ENCODE peak calls at places on chromosome 17, in four cellular contexts. One of them, this sample, is unnamed.

GRCh38 chr17:31486351-31487062 is 95.0 kb downstream of the RAB11FIP4 start:
- DNase-seq in mesenchymal stem cell: no peak
- DNase-seq in H1: no peak
- DNase-seq in H9: no peak
- DNase-seq in this sample: no peak

GRCh38 chr17:74768069-74768762 is 7.9 kb downstream of the NAT9 start:
- DNase-seq in H9: no peak
- DNase-seq in H1: no peak
- DNase-seq in mesenchymal stem cell: no peak
- DNase-seq in this sample: no peak

GRCh38 chr17:7885357-7886226 is 3.0 kb upstream of the CHD3 start:
- DNase-seq in H9: peak; percentile 58
- DNase-seq in H1: no peak
- DNase-seq in mesenchymal stem cell: peak; percentile 64
- DNase-seq in this sample: peak; percentile 70

GRCh38 chr17:50283246-50283645 is 9.0 kb downstream of the TMEM92 start:
- DNase-seq in mesenchymal stem cell: no peak
- DNase-seq in H9: no peak
- DNase-seq in H1: no peak
- DNase-seq in this sample: no peak

GRCh38 chr17:804541-805435 is 22.6 kb downstream of the MRM3 start:
- DNase-seq in H1: no peak
- DNase-seq in H9: no peak
- DNase-seq in mesenchymal stem cell: no peak
- DNase-seq in this sample: no peak

GRCh38 chr17:31492880-31493655 is 101.6 kb downstream of the RAB11FIP4 start:
- DNase-seq in mesenchymal stem cell: no peak
- DNase-seq in H1: no peak
- DNase-seq in H9: no peak
- DNase-seq in this sample: no peak

GRCh38 chr17:45428954-45429337 is 3.7 kb downstream of the ARHGAP27 start:
- DNase-seq in mesenchymal stem cell: no peak
- DNase-seq in H1: no peak
- DNase-seq in H9: no peak
- DNase-seq in this sample: no peak

GRCh38 chr17:19343256-19343630 is 19.3 kb downstream of the B9D1 start:
- DNase-seq in H1: no peak
- DNase-seq in H9: no peak
- DNase-seq in mesenchymal stem cell: no peak
- DNase-seq in this sample: no peak

GRCh38 chr17:32192379-32192778 is 50.1 kb downstream of the RHOT1 start:
- DNase-seq in H1: no peak
- DNase-seq in mesenchymal stem cell: no peak
- DNase-seq in H9: no peak
- DNase-seq in this sample: no peak

GRCh38 chr17:78019367-78019975 is 61.0 kb downstream of the TNRC6C start:
- DNase-seq in H1: no peak
- DNase-seq in mesenchymal stem cell: peak; percentile 50
- DNase-seq in H9: no peak
- DNase-seq in this sample: no peak

GRCh38 chr17:78144736-78145641 is 1.2 kb upstream of the C17orf99 start:
- DNase-seq in H9: no peak
- DNase-seq in mesenchymal stem cell: no peak
- DNase-seq in H1: no peak
- DNase-seq in this sample: no peak

GRCh38 chr17:492015-492399 is 139.4 kb upstream of the RPH3AL start:
- DNase-seq in mesenchymal stem cell: no peak
- DNase-seq in H1: no peak
- DNase-seq in H9: no peak
- DNase-seq in this sample: no peak

GRCh38 chr17:27554152-27554551 is 76.8 kb upstream of the LGALS9 start:
- DNase-seq in H1: no peak
- DNase-seq in mesenchymal stem cell: no peak
- DNase-seq in H9: no peak
- DNase-seq in this sample: no peak

GRCh38 chr17:14198013-14198412 is 38.6 kb downstream of the CDRT15 start:
- DNase-seq in H1: no peak
- DNase-seq in H9: peak; percentile 50
- DNase-seq in mesenchymal stem cell: peak; percentile 37
- DNase-seq in this sample: no peak

GRCh38 chr17:72565758-72566157 is 444.9 kb downstream of the SOX9 start:
- DNase-seq in H1: no peak
- DNase-seq in H9: no peak
- DNase-seq in mesenchymal stem cell: no peak
- DNase-seq in this sample: no peak

GRCh38 chr17:12545877-12546513 is 119.7 kb upstream of the MYOCD start:
- DNase-seq in H9: peak; percentile 77
- DNase-seq in H1: peak; percentile 27
- DNase-seq in mesenchymal stem cell: peak; percentile 66
- DNase-seq in this sample: peak; percentile 51

GRCh38 chr17:6327007-6327406 is 107.9 kb downstream of the AIPL1 start:
- DNase-seq in mesenchymal stem cell: no peak
- DNase-seq in H1: no peak
- DNase-seq in H9: peak; percentile 76
- DNase-seq in this sample: no peak

GRCh38 chr17:46877466-46877865 is 26.1 kb downstream of the WNT9B start:
- DNase-seq in H1: no peak
- DNase-seq in mesenchymal stem cell: no peak
- DNase-seq in H9: no peak
- DNase-seq in this sample: no peak

GRCh38 chr17:67680445-67681224 is 37.1 kb upstream of the NOL11 start:
- DNase-seq in mesenchymal stem cell: no peak
- DNase-seq in H9: no peak
- DNase-seq in H1: no peak
- DNase-seq in this sample: no peak

GRCh38 chr17:56121661-56122060 is 31.6 kb upstream of the ANKFN1 start:
- DNase-seq in H1: no peak
- DNase-seq in mesenchymal stem cell: no peak
- DNase-seq in H9: no peak
- DNase-seq in this sample: no peak

GRCh38 chr17:83053021-83053778 is 26.2 kb upstream of the METRNL start:
- DNase-seq in H9: peak; percentile 49
- DNase-seq in mesenchymal stem cell: peak; percentile 14
- DNase-seq in H1: no peak
- DNase-seq in this sample: no peak

GRCh38 chr17:4110152-4110551 is 32.7 kb downstream of the ZZEF1 start:
- DNase-seq in H1: no peak
- DNase-seq in mesenchymal stem cell: peak; percentile 46
- DNase-seq in H9: no peak
- DNase-seq in this sample: no peak
- H3K14ac ChIP-seq in H1: no peak overlapping the region
- H3K14ac ChIP-seq in mesenchymal stem cell: no peak overlapping the region
- H3K14ac ChIP-seq in H9: no peak overlapping the region
- H3K14ac ChIP-seq in this sample: no peak overlapping the region

DNA sequence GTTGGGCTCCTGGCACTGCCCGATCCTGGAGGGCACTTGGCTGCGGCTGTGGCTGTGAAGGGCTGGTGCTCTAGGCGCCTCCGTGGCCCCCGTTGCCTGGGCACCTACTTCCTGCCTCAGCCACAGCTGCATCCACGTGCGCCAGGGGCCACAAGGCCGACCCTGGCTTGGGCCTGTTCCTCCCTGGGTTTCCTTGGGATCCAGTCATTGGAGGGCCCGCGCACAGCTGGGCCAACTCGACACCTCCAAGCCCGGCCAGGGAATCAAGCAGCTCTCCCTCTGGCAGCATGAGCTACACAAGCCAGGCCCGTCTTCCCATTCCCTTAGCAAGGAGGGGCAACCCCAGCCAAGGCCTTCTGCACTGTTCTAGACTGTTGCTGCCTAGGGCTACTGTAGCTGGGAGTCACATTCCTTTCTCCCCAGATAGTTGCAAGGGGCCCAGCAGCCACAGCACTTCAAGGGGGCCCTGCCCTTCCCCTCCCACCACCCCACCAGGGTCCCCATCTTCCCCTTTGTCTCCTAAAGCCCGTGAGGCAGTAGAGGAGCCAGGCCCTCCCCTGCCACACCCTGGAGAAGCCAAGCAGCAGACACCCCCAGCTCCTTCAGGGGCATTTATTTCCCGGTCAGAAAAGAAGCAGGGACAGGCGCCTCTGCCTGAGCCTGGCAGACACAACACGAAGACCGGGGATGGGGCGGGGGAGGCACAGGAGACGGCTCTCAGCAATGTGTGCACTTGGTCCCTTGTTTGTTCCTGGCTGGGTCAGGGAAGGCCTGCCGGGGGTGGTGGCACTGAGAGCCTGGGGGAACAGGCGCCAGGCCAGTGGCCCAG is 3.8 kb downstream of the ARHGDIA start:
- DNase-seq in H1: no peak
- DNase-seq in mesenchymal stem cell: peak; percentile 75
- DNase-seq in H9: peak; percentile 84
- DNase-seq in this sample: no peak
- H4K91ac ChIP-seq in H1: no peak overlapping the region
- H4K91ac ChIP-seq in mesenchymal stem cell: peak overlapping the region; percentile 95
- H4K91ac ChIP-seq in H9: no peak overlapping the region
- H4K91ac ChIP-seq in this sample: no peak overlapping the region

GRCh38 chr17:17114592-17115225 is 72.5 kb downstream of the MPRIP start:
- DNase-seq in mesenchymal stem cell: no peak
- DNase-seq in H9: no peak
- DNase-seq in H1: no peak
- DNase-seq in this sample: no peak
- H3K14ac ChIP-seq in mesenchymal stem cell: no peak overlapping the region
- H3K14ac ChIP-seq in H9: no peak overlapping the region
- H3K14ac ChIP-seq in H1: no peak overlapping the region
- H3K14ac ChIP-seq in this sample: no peak overlapping the region

DNA sequence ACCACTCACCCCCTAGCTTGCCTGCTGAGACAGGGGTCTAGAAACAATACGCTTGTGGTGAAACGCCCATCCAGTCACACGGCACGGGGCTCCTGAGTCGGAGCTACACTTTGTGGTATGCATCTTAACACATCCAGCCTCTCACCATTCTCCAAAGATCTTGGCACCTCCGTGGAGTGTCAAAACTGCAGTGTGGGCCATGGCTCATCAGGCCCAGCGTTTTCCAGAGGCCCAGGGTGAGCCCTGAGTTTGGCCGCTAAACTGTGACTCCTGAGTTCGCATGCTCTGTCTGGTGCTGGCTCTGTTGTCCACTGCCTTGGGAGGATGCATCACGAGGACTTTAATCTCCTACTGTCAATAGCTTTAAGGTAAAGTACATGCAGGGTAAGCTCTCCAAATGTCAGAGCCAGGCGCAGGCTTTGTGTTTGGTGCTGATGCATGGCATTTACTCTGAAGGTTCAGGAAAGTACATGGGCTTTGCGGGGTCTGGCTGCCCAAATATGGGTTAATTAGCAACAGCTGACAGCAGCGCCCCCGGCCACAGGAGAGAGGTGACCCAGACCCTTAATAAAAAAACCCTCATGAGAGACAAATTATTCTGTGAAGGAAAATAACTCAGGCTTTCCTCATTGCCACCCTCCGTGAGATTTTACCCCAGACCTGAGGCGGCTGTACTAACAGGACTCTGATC is 118.4 kb downstream of the CCDC182 start:
- DNase-seq in H1: no peak
- DNase-seq in H9: no peak
- DNase-seq in mesenchymal stem cell: no peak
- DNase-seq in this sample: no peak
- H4K91ac ChIP-seq in H1: no peak overlapping the region
- H4K91ac ChIP-seq in H9: no peak overlapping the region
- H4K91ac ChIP-seq in mesenchymal stem cell: no peak overlapping the region
- H4K91ac ChIP-seq in this sample: no peak overlapping the region

GRCh38 chr17:69443138-69443537 is 28.6 kb downstream of the MAP2K6 start:
- DNase-seq in H1: no peak
- DNase-seq in mesenchymal stem cell: no peak
- DNase-seq in H9: no peak
- DNase-seq in this sample: no peak
- H3K14ac ChIP-seq in H1: no peak overlapping the region
- H3K14ac ChIP-seq in mesenchymal stem cell: no peak overlapping the region
- H3K14ac ChIP-seq in H9: no peak overlapping the region
- H3K14ac ChIP-seq in this sample: no peak overlapping the region

DNA sequence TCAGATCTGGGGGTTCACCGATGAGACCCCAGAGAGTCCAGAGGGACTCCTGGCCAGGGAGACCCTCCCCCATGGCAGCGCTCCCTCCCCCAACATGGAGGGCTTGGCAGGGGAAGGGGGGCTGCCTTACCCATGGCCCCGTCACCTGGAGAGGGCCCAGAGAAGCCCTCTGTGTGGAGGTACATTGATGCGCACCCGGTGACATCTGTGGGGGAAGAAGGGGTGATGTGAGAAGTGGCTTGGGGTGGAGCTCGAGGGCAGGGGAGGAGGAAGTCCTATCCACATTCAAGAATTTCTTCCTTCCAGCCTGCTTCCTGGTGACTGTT is 16.2 kb downstream of the ETV4 start:
- DNase-seq in mesenchymal stem cell: no peak
- DNase-seq in H9: no peak
- DNase-seq in H1: no peak
- DNase-seq in this sample: no peak
- H4K91ac ChIP-seq in mesenchymal stem cell: peak overlapping the region; percentile 99
- H4K91ac ChIP-seq in H9: peak overlapping the region; percentile 5
- H4K91ac ChIP-seq in H1: peak overlapping the region; percentile 46
- H4K91ac ChIP-seq in this sample: peak overlapping the region; percentile 17

DNA sequence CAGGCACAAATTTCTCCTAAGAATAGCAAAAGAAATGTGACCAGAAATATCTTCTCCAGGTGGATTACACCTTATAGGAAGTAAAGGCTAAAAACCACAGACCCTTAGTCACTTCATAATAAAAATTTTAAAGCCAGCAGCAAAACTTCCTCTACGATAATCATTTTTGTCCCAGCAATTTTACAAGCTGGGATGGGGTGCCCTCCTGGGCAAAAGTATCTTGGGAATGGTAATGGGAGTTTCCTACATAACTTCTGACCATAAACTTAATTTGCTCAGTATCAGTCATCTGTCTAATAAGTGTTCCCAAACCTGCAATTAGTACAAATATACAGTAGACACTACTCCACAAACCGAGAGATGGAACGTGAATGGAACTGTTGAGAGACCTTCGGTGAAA is 3.0 kb downstream of the PHF12 start:
- DNase-seq in mesenchymal stem cell: no peak
- DNase-seq in H1: no peak
- DNase-seq in H9: no peak
- DNase-seq in this sample: no peak
- H3K14ac ChIP-seq in mesenchymal stem cell: no peak overlapping the region
- H3K14ac ChIP-seq in H1: no peak overlapping the region
- H3K14ac ChIP-seq in H9: no peak overlapping the region
- H3K14ac ChIP-seq in this sample: no peak overlapping the region

GRCh38 chr17:52686140-52686539 is 527.6 kb upstream of the CA10 start:
- DNase-seq in H1: no peak
- DNase-seq in mesenchymal stem cell: no peak
- DNase-seq in H9: no peak
- DNase-seq in this sample: no peak

GRCh38 chr17:52678211-52678610 is 519.7 kb upstream of the CA10 start:
- DNase-seq in mesenchymal stem cell: no peak
- DNase-seq in H1: no peak
- DNase-seq in H9: no peak
- DNase-seq in this sample: no peak

GRCh38 chr17:52681486-52681885 is 523.0 kb upstream of the CA10 start:
- DNase-seq in H9: no peak
- DNase-seq in H1: no peak
- DNase-seq in mesenchymal stem cell: no peak
- DNase-seq in this sample: no peak
- H4K91ac ChIP-seq in H9: no peak overlapping the region
- H4K91ac ChIP-seq in H1: no peak overlapping the region
- H4K91ac ChIP-seq in mesenchymal stem cell: no peak overlapping the region
- H4K91ac ChIP-seq in this sample: no peak overlapping the region

GRCh38 chr17:71192039-71192555 is 928.7 kb upstream of the SOX9 start:
- DNase-seq in mesenchymal stem cell: no peak
- DNase-seq in H9: no peak
- DNase-seq in H1: no peak
- DNase-seq in this sample: no peak
- H3K14ac ChIP-seq in mesenchymal stem cell: no peak overlapping the region
- H3K14ac ChIP-seq in H9: no peak overlapping the region
- H3K14ac ChIP-seq in H1: no peak overlapping the region
- H3K14ac ChIP-seq in this sample: no peak overlapping the region

This sample was measured in neuronal stem cell.